ENCODE peak calls at places on chromosomes 5 and 9, in nine cellular contexts. N is activated B cell treated with CpG ODN at 0.5 μM for 24 hours; G is aorta; P is NCI-H510A treated with DMSO at 0.1 percent for 48 hours; J is kidney tubule cell; B is activated CD4-positive, alpha-beta memory T cell treated with anti-CD3 and anti-CD28 coated beads for 36 hours; C is HS-27A; R is pulmonary artery endothelial cell; F is left cardiac atrium. X is an unnamed sample.

GRCh38 chr5:130164966-130165365 is 260.7 kb downstream of the CHSY3 start:
- DNase-seq in F (no peak), B (no peak), C (no peak), R (no peak), G (no peak), P (no peak), N (no peak), J (no peak), X (no peak)

GRCh38 chr5:57841671-57842375 is 359.2 kb upstream of the ACTBL2 start:
- DNase-seq in B (no peak), F (no peak), N (no peak), G (no peak), C (peak; percentile 93), J (peak; percentile 99), P (no peak), R (peak; percentile 90), X (no peak)

GRCh38 chr5:164013077-164013670 is 507.8 kb downstream of the MAT2B start:
- DNase-seq in G (no peak), F (peak; percentile 27), P (peak; percentile 0), C (peak; percentile 49), N (no peak), J (peak; percentile 66), R (peak; percentile 68), B (peak; percentile 31), X (peak; percentile 73)

GRCh38 chr9:136059851-136060670 is 35.0 kb downstream of the NACC2 start:
- DNase-seq in N (no peak), J (no peak), F (no peak), G (peak; percentile 74), P (no peak), B (no peak), C (no peak), R (no peak), X (no peak)

GRCh38 chr5:96114736-96115466 is 153.2 kb upstream of the ELL2 start:
- DNase-seq in G (no peak), P (no peak), F (no peak), J (peak; percentile 72), R (no peak), N (no peak), B (peak; percentile 22), C (no peak), X (no peak)

GRCh38 chr5:119412828-119413227 is 39.5 kb upstream of the HSD17B4 start:
- DNase-seq in B (no peak), J (no peak), R (no peak), C (no peak), G (no peak), N (no peak), F (no peak), P (no peak), X (no peak)

GRCh38 chr5:68534131-68534940 is 318.8 kb downstream of the PIK3R1 start:
- DNase-seq in B (no peak), F (peak; percentile 36), C (no peak), N (no peak), J (peak; percentile 51), R (no peak), G (no peak), P (no peak), X (peak; percentile 50)

GRCh38 chr5:89117131-89117644 is 234.2 kb upstream of the MEF2C start:
- DNase-seq in J (peak; percentile 85), G (no peak), C (no peak), R (no peak), N (no peak), P (no peak), F (no peak), B (no peak), X (no peak)

GRCh38 chr9:20355022-20355421 is 267.3 kb downstream of the MLLT3 start:
- DNase-seq in C (peak; percentile 19), F (no peak), J (no peak), B (no peak), N (no peak), R (no peak), P (no peak), G (no peak), X (no peak)

GRCh38 chr5:100566382-100567141 is 31.4 kb downstream of the FAM174A start:
- DNase-seq in R (no peak), J (no peak), C (no peak), G (no peak), B (no peak), F (no peak), P (no peak), N (no peak), X (no peak)

GRCh38 chr5:157971466-157972324 is 112.8 kb upstream of the CLINT1 start:
- DNase-seq in B (no peak), P (no peak), R (no peak), F (no peak), G (no peak), C (no peak), J (no peak), N (no peak), X (peak; percentile 35)

GRCh38 chr5:150411245-150411979 is 1.3 kb downstream of the CD74 start:
- DNase-seq in J (peak; percentile 51), C (no peak), B (peak; percentile 80), N (peak; percentile 64), F (peak; percentile 74), P (no peak), G (no peak), R (no peak), X (peak; percentile 58)

GRCh38 chr9:96491079-96491879 is 41.3 kb downstream of the HABP4 start:
- DNase-seq in P (no peak), F (no peak), B (peak; percentile 68), C (no peak), R (no peak), J (no peak), N (no peak), G (no peak), X (no peak)

GRCh38 chr5:137036630-137037029 is 462.5 kb downstream of the SPOCK1 start:
- DNase-seq in J (peak; percentile 56), N (no peak), R (no peak), F (no peak), C (no peak), P (peak; percentile 76), B (no peak), G (no peak), X (no peak)

GRCh38 chr5:80141147-80141671 is 106.1 kb downstream of the THBS4 start:
- DNase-seq in N (no peak), F (peak; percentile 88), C (no peak), P (no peak), G (peak; percentile 81), R (no peak), J (no peak), B (no peak), X (peak; percentile 93)

GRCh38 chr9:130713286-130713975 is 19.9 kb downstream of the EXOSC2 start:
- DNase-seq in B (no peak), R (no peak), F (peak; percentile 42), J (peak; percentile 30), C (no peak), G (no peak), P (no peak), N (no peak), X (peak; percentile 56)

GRCh38 chr5:120415985-120416384 is 48.1 kb upstream of the PRR16 start:
- DNase-seq in F (no peak), J (peak; percentile 58), B (no peak), N (no peak), R (no peak), P (no peak), G (no peak), C (no peak), X (no peak)

GRCh38 chr9:96618209-96619108 is 1.2 kb downstream of the CDC14B start:
- DNase-seq in G (peak; percentile 91), N (peak; percentile 23), C (no peak), R (no peak), J (peak; percentile 71), P (peak; percentile 13), F (peak; percentile 56), B (peak; percentile 36), X (peak; percentile 39)

GRCh38 chr9:101254733-101255473 is 129.9 kb downstream of the BAAT start:
- DNase-seq in G (no peak), B (no peak), C (no peak), F (no peak), J (peak; percentile 26), P (no peak), R (no peak), N (no peak), X (no peak)

GRCh38 chr5:163564321-163564924 is 59.0 kb downstream of the MAT2B start:
- DNase-seq in R (no peak), F (peak; percentile 29), P (peak; percentile 13), G (no peak), J (peak; percentile 61), N (peak; percentile 21), B (peak; percentile 76), C (no peak), X (peak; percentile 82)

GRCh38 chr9:107513464-107514092 is 24.0 kb upstream of the KLF4 start:
- DNase-seq in C (no peak), J (no peak), B (no peak), P (peak; percentile 3), R (no peak), F (no peak), N (no peak), G (no peak), X (no peak)

GRCh38 chr9:92424340-92424739 is at the start of gene OMD:
- DNase-seq in P (no peak), J (no peak), F (no peak), B (no peak), G (no peak), C (no peak), R (no peak), N (no peak), X (no peak)

GRCh38 chr5:21774281-21774680 is 1078.9 kb downstream of the CDH12 start:
- DNase-seq in N (no peak), B (no peak), J (no peak), C (no peak), R (no peak), G (no peak), P (no peak), F (no peak), X (no peak)

GRCh38 chr9:129834489-129835127 is 467 bp downstream of the C9orf78 start:
- DNase-seq in C (no peak), N (no peak), F (no peak), J (peak; percentile 32), B (peak; percentile 53), R (no peak), G (no peak), P (no peak), X (no peak)

GRCh38 chr9:38011991-38012390 is 57.0 kb downstream of the SHB start:
- DNase-seq in F (no peak), G (no peak), C (no peak), P (no peak), B (no peak), J (no peak), N (no peak), R (no peak), X (no peak)

GRCh38 chr9:28808042-28808441 is 1234.8 kb upstream of the C9orf72 start:
- DNase-seq in R (no peak), N (no peak), P (no peak), F (no peak), C (no peak), B (no peak), G (no peak), J (peak; percentile 64), X (no peak)

GRCh38 chr5:58133631-58134296 is 326.1 kb downstream of the PLK2 start:
- DNase-seq in G (no peak), P (no peak), B (no peak), C (no peak), F (no peak), N (no peak), J (no peak), R (no peak), X (no peak)

GRCh38 chr5:36073595-36074216 is 7.0 kb upstream of the UGT3A2 start:
- DNase-seq in J (no peak), R (no peak), G (no peak), F (no peak), N (no peak), C (no peak), B (no peak), P (peak; percentile 12), X (no peak)

GRCh38 chr5:2499917-2500316 is 251.6 kb downstream of the IRX2 start:
- DNase-seq in F (no peak), R (no peak), J (no peak), N (no peak), G (no peak), B (no peak), P (no peak), C (no peak), X (no peak)